ENCODE peak calls at places on chromosomes 1 and 21, in four cellular contexts. W is GM18507, S is NCI-H524, U is RWPE1. L is an unnamed sample.

GRCh38 chr1:23103001-23103879 is 65.4 kb downstream of the LUZP1 start:
- DNase-seq in U (peak), S (no peak), W (no peak), L (no peak)

GRCh38 chr1:39574646-39575045 is 1.9 kb downstream of the PABPC4 start:
- DNase-seq in W (no peak), U (peak), S (peak), L (no peak)

GRCh38 chr1:60184521-60184920 is 111.0 kb upstream of the C1orf87 start:
- DNase-seq in W (no peak), S (no peak), U (no peak), L (no peak)

GRCh38 chr1:1542766-1543705 is 2.6 kb upstream of the TMEM240 start:
- DNase-seq in U (no peak), S (no peak), W (no peak), L (no peak)

GRCh38 chr1:192858456-192858855 is 49.6 kb downstream of the RGS2 start:
- DNase-seq in U (no peak), S (no peak), W (no peak), L (no peak)

GRCh38 chr21:41316641-41317392 is at the start of gene FAM3B:
- DNase-seq in U (no peak), S (no peak), W (no peak), L (no peak)

GRCh38 chr1:150808134-150808533 is at the start of gene CTSK:
- DNase-seq in S (no peak), W (no peak), U (no peak), L (no peak)

GRCh38 chr1:199959775-199960110 is 67.8 kb upstream of the NR5A2 start:
- DNase-seq in S (no peak), U (no peak), W (no peak), L (no peak)

GRCh38 chr1:61080408-61081134 is 1.8 kb upstream of the NFIA start:
- DNase-seq in S (no peak), W (no peak), U (no peak), L (no peak)

GRCh38 chr1:208238710-208239517 is 5.3 kb downstream of the PLXNA2 start:
- DNase-seq in W (no peak), U (peak), S (peak), L (peak)

GRCh38 chr1:21703318-21703963 is 34.3 kb upstream of the RAP1GAP start:
- DNase-seq in W (no peak), U (peak), S (peak), L (no peak)

GRCh38 chr1:38858833-38859560 is 575 bp downstream of the RRAGC start:
- DNase-seq in U (peak), S (peak), W (no peak), L (peak)

GRCh38 chr1:87956766-87957165 is 628.1 kb downstream of the LMO4 start:
- DNase-seq in W (no peak), U (no peak), S (no peak), L (no peak)

GRCh38 chr1:187665513-187665912 is 836.8 kb downstream of the PLA2G4A start:
- DNase-seq in U (no peak), S (no peak), W (no peak), L (no peak)

GRCh38 chr1:204108312-204109141 is 35.6 kb downstream of the SOX13 start:
- DNase-seq in W (no peak), S (no peak), U (no peak), L (no peak)

GRCh38 chr1:39501666-39502065 is 10.2 kb downstream of the BMP8A start:
- DNase-seq in U (no peak), W (no peak), S (no peak), L (no peak)

GRCh38 chr1:162732566-162733335 is 57.8 kb upstream of the HSD17B7 start:
- DNase-seq in W (no peak), S (no peak), U (no peak), L (no peak)

GRCh38 chr21:33572350-33572749 is 16.1 kb downstream of the DONSON start:
- DNase-seq in W (no peak), S (no peak), U (no peak), L (no peak)

GRCh38 chr1:96365596-96365995 is 356.0 kb upstream of the PTBP2 start:
- DNase-seq in W (no peak), U (no peak), S (no peak), L (no peak)

GRCh38 chr1:5001466-5001865 is 347.1 kb downstream of the AJAP1 start:
- DNase-seq in U (no peak), S (no peak), W (no peak), L (no peak)

GRCh38 chr1:113391643-113392271 is 1.4 kb downstream of the MAGI3 start:
- DNase-seq in U (peak), W (no peak), S (peak), L (no peak)

GRCh38 chr1:38839363-38839762 is 20.2 kb downstream of the RRAGC start:
- DNase-seq in S (no peak), U (no peak), W (no peak), L (no peak)

GRCh38 chr1:53638641-53639035 is 100.3 kb downstream of the GLIS1 start:
- DNase-seq in U (no peak), W (no peak), S (no peak), L (no peak)

GRCh38 chr1:178653091-178653490 is 72.0 kb upstream of the RALGPS2 start:
- DNase-seq in U (peak), S (no peak), W (no peak), L (no peak)

GRCh38 chr1:110390692-110391232 is at the start of gene SLC16A4:
- DNase-seq in S (peak), W (no peak), U (peak), L (peak)

GRCh38 chr1:56099766-56100165 is 479.6 kb downstream of the PLPP3 start:
- DNase-seq in S (no peak), W (no peak), U (no peak), L (no peak)

GRCh38 chr21:34510148-34511142 is 1.6 kb downstream of the KCNE1 start:
- DNase-seq in W (peak), S (peak), U (no peak), L (no peak)

GRCh38 chr1:175218132-175218531 is 25.6 kb upstream of the KIAA0040 start:
- DNase-seq in U (no peak), S (no peak), W (no peak), L (no peak)

GRCh38 chr1:42966688-42967609 is 8.3 kb upstream of the SLC2A1 start:
- DNase-seq in U (peak), S (peak), W (no peak), L (peak)

GRCh38 chr1:99163671-99164070 is 100.6 kb upstream of the PLPPR4 start:
- DNase-seq in U (no peak), W (no peak), S (no peak), L (no peak)

GRCh38 chr1:79052829-79053449 is 46.4 kb upstream of the ADGRL4 start:
- DNase-seq in S (no peak), W (no peak), U (no peak), L (no peak)

GRCh38 chr21:38773108-38774061 is 32.3 kb upstream of the ETS2 start:
- DNase-seq in S (no peak), W (no peak), U (peak), L (no peak)

GRCh38 chr1:245288796-245289195 is 134.0 kb downstream of the KIF26B start:
- DNase-seq in S (no peak), U (no peak), W (no peak), L (no peak)

GRCh38 chr1:231050395-231050794 is 10.3 kb upstream of the FAM89A start:
- DNase-seq in W (no peak), U (no peak), S (no peak), L (no peak)

GRCh38 chr1:195251900-195252299 is 1356.3 kb downstream of the KCNT2 start:
- DNase-seq in W (no peak), S (no peak), U (no peak), L (no peak)

GRCh38 chr1:151457911-151458882 is 1.1 kb downstream of the POGZ start:
- DNase-seq in W (no peak), U (peak), S (peak), L (peak)

L was measured in NCI-H2171.